ENCODE peak calls at places on chromosomes 12 and 14, in nine cellular contexts. P, T, Y, G, X, C, D, B and A are unnamed samples.

GRCh38 chr14:54975856-54976255 is 51.0 kb downstream of the WDHD1 start:
- DNase-seq in P (no peak), T (no peak), Y (no peak), G (peak), X (no peak), C (no peak), D (peak), B (no peak), A (no peak)

GRCh38 chr12:62963642-62964041 is 28.7 kb upstream of the PPM1H start:
- DNase-seq in P (no peak), T (no peak), Y (no peak), G (no peak), X (no peak), C (no peak), D (no peak), B (no peak), A (no peak)

GRCh38 chr12:44720265-44720664 is 155.8 kb downstream of the NELL2 start:
- DNase-seq in P (no peak), T (no peak), Y (no peak), G (no peak), X (no peak), C (no peak), D (no peak), B (no peak), A (no peak)

GRCh38 chr14:46215801-46216200 is 435.8 kb downstream of the RPL10L start:
- DNase-seq in P (no peak), T (no peak), Y (no peak), G (no peak), X (no peak), C (no peak), D (no peak), B (no peak), A (no peak)

GRCh38 chr12:27014859-27015729 is 910 bp upstream of the TM7SF3 start:
- DNase-seq in P (no peak), T (no peak), Y (no peak), G (no peak), X (no peak), C (no peak), D (no peak), B (no peak), A (no peak)

GRCh38 chr12:57069522-57069921 is 9.1 kb downstream of the NEMP1 start:
- DNase-seq in P (no peak), T (peak), Y (peak), G (peak), X (peak), C (no peak), D (peak), B (peak), A (peak)

GRCh38 chr12:62516932-62517331 is 50.3 kb downstream of the MON2 start:
- DNase-seq in P (no peak), T (no peak), Y (no peak), G (no peak), X (no peak), C (no peak), D (no peak), B (no peak), A (no peak)

GRCh38 chr12:90794212-90794611 is 160.8 kb downstream of the CCER1 start:
- DNase-seq in P (no peak), T (no peak), Y (no peak), G (no peak), X (no peak), C (no peak), D (no peak), B (no peak), A (no peak)

GRCh38 chr12:122999196-122999946 is 18.9 kb downstream of the ARL6IP4 start:
- DNase-seq in P (no peak), T (no peak), Y (no peak), G (no peak), X (no peak), C (no peak), D (no peak), B (no peak), A (no peak)

GRCh38 chr12:40515041-40515825 is 177.0 kb upstream of the CNTN1 start:
- DNase-seq in P (peak), T (no peak), Y (no peak), G (peak), X (no peak), C (no peak), D (peak), B (no peak), A (no peak)

GRCh38 chr14:101953151-101953550 is 11.2 kb upstream of the DYNC1H1 start:
- DNase-seq in P (peak), T (no peak), Y (no peak), G (no peak), X (no peak), C (peak), D (no peak), B (no peak), A (no peak)

GRCh38 chr12:121580959-121581680 is at the start of gene KDM2B:
- DNase-seq in P (no peak), T (peak), Y (no peak), G (peak), X (peak), C (no peak), D (peak), B (peak), A (peak)

GRCh38 chr12:4282892-4283511 is 9.4 kb downstream of the CCND2 start:
- DNase-seq in P (no peak), T (no peak), Y (no peak), G (no peak), X (no peak), C (no peak), D (no peak), B (no peak), A (no peak)

GRCh38 chr12:18966927-18967326 is 162.6 kb upstream of the PLEKHA5 start:
- DNase-seq in P (no peak), T (no peak), Y (no peak), G (no peak), X (no peak), C (no peak), D (no peak), B (no peak), A (no peak)

GRCh38 chr12:108101605-108102175 is 27.4 kb upstream of the WSCD2 start:
- DNase-seq in P (peak), T (no peak), Y (no peak), G (no peak), X (no peak), C (no peak), D (no peak), B (no peak), A (no peak)

GRCh38 chr12:130557876-130558770 is 158.0 kb downstream of the RIMBP2 start:
- DNase-seq in P (no peak), T (no peak), Y (no peak), G (no peak), X (no peak), C (no peak), D (no peak), B (no peak), A (no peak)

GRCh38 chr14:99383457-99384428 is 96.9 kb downstream of the SETD3 start:
- DNase-seq in P (no peak), T (no peak), Y (no peak), G (no peak), X (no peak), C (peak), D (no peak), B (no peak), A (no peak)

GRCh38 chr12:132324841-132325732 is 4.3 kb downstream of the GALNT9 start:
- DNase-seq in P (no peak), T (no peak), Y (no peak), G (no peak), X (no peak), C (no peak), D (no peak), B (no peak), A (no peak)

GRCh38 chr14:58215191-58215914 is 15.4 kb downstream of the ACTR10 start:
- DNase-seq in P (no peak), T (no peak), Y (no peak), G (no peak), X (no peak), C (no peak), D (no peak), B (no peak), A (no peak)

GRCh38 chr12:39503445-39503844 is 60.5 kb upstream of the KIF21A start:
- DNase-seq in P (no peak), T (no peak), Y (no peak), G (peak), X (no peak), C (no peak), D (peak), B (no peak), A (no peak)
- TF ChIP-seq CTCF in P (no peak), T (no peak), Y (no peak), G (peak), X (peak), C (no peak), D (peak), B (no peak), A (no peak)

DNA sequence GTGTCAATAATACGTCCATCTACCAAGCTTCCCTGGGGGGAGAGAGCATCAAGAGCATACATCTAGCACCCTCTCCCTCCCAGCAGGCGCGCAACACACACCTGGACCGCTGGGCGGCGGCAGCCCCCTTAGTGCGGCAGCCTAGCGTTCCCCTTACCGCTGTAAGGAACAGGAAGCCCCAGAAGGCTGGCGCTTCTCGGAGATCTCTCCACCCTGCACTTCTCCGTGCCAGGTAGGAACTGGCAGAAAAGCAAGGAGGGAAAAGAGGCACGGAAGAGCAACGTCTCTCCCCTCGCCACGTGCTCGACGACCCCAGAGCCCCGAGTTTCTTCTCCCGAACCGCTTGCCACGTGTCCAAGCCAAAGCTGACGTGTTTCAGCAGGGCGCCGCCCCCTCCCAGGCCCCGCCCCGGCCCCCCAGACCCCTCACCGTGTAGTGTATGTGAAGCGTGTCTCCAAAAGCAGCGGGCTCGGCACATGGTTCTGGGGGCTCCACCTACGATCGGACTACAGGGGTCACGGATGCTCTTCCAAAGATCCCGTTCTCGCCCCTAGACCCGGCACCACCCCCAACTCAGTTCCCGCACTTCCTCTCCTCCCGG is 575 bp downstream of the FKBP11 start:
- DNase-seq in P (peak), T (peak), Y (no peak), G (peak), X (peak), C (no peak), D (peak), B (peak), A (peak)
- TF ChIP-seq CTCF in P (peak), T (peak), Y (peak), G (peak), X (peak), C (no peak), D (peak), B (peak), A (peak)

GRCh38 chr14:67618617-67619063 is 1.1 kb upstream of the ARG2 start:
- DNase-seq in P (no peak), T (peak), Y (peak), G (peak), X (peak), C (no peak), D (peak), B (no peak), A (peak)
- TF ChIP-seq CTCF in P (peak), T (peak), Y (peak), G (peak), X (peak), C (no peak), D (peak), B (peak), A (peak)

GRCh38 chr12:20800160-20800559 is 10.3 kb upstream of the SLCO1B3 start:
- DNase-seq in P (no peak), T (no peak), Y (no peak), G (no peak), X (no peak), C (no peak), D (no peak), B (no peak), A (no peak)

GRCh38 chr12:20792971-20793370 is 17.5 kb upstream of the SLCO1B3 start:
- DNase-seq in P (no peak), T (no peak), Y (no peak), G (no peak), X (no peak), C (no peak), D (no peak), B (no peak), A (no peak)

GRCh38 chr12:20801035-20801434 is 9.5 kb upstream of the SLCO1B3 start:
- DNase-seq in P (no peak), T (no peak), Y (no peak), G (no peak), X (no peak), C (no peak), D (no peak), B (no peak), A (no peak)

DNA sequence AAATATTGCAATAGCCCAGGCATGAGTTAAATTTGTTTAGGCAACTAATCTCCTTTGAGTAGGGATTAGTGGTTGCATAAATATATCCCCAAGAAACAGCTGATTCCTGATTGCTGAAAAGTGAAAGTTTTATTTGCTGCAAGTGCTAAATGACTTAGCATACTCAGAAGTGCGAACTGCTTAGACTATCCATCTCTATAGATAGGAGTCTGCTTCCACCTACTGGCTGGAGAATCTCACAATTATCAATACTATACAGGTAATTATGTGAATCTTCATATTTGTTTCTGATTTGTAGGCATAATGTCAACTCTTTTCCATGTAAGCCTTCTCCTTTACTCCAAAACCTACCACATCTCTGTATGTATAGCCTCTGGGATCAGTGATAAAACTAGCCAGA is 11.9 kb upstream of the SLCO1B3 start:
- DNase-seq in P (no peak), T (no peak), Y (no peak), G (peak), X (peak), C (no peak), D (peak), B (no peak), A (no peak)
- TF ChIP-seq CTCF in P (no peak), T (no peak), Y (peak), G (peak), X (peak), C (no peak), D (peak), B (peak), A (peak)

GRCh38 chr14:75163677-75164076 is 12.7 kb downstream of the TMED10 start:
- DNase-seq in P (no peak), T (no peak), Y (no peak), G (no peak), X (no peak), C (no peak), D (no peak), B (no peak), A (no peak)

GRCh38 chr14:75164809-75165208 is 11.6 kb downstream of the TMED10 start:
- DNase-seq in P (no peak), T (no peak), Y (no peak), G (no peak), X (no peak), C (no peak), D (no peak), B (no peak), A (no peak)

GRCh38 chr14:75165586-75166391 is 10.6 kb downstream of the TMED10 start:
- DNase-seq in P (peak), T (no peak), Y (no peak), G (peak), X (no peak), C (no peak), D (peak), B (no peak), A (no peak)

GRCh38 chr14:75158843-75159614 is 17.4 kb downstream of the TMED10 start:
- DNase-seq in P (no peak), T (no peak), Y (no peak), G (no peak), X (no peak), C (no peak), D (peak), B (no peak), A (no peak)

DNA sequence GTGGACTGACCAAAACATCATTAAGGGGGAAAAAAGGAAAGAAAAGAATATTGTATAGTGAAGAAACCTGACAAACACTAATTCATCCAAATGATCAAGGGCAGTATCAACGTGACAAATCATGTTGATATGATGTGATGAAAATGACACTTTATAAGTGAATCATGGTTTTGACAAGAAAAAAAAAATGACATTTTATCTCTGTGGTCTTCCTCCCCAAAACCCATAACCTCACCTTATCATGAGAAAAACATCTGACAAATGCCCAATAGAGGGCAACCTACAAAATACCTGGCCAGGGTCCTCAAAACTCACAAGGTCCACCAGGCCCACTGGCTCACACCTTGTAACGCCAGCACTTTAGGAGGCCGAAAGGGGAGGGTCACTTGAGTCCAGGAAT is 13.8 kb downstream of the TMED10 start:
- DNase-seq in P (no peak), T (no peak), Y (no peak), G (no peak), X (no peak), C (no peak), D (no peak), B (no peak), A (no peak)
- TF ChIP-seq CTCF in P (no peak), T (no peak), Y (no peak), G (no peak), X (no peak), C (no peak), D (no peak), B (no peak), A (no peak)

GRCh38 chr12:69834566-69834965 is 9.5 kb downstream of the MYRFL start:
- DNase-seq in P (no peak), T (no peak), Y (no peak), G (no peak), X (no peak), C (no peak), D (no peak), B (no peak), A (no peak)

GRCh38 chr12:69834147-69834546 is 9.1 kb downstream of the MYRFL start:
- DNase-seq in P (no peak), T (no peak), Y (no peak), G (no peak), X (no peak), C (no peak), D (no peak), B (no peak), A (no peak)

GRCh38 chr12:69824028-69824427 is 999 bp upstream of the MYRFL start:
- DNase-seq in P (no peak), T (no peak), Y (no peak), G (no peak), X (no peak), C (no peak), D (no peak), B (no peak), A (no peak)

GRCh38 chr12:69824956-69825355 is at the start of gene MYRFL:
- DNase-seq in P (no peak), T (no peak), Y (no peak), G (no peak), X (no peak), C (no peak), D (no peak), B (no peak), A (no peak)

GRCh38 chr12:69828897-69829296 is 3.9 kb downstream of the MYRFL start:
- DNase-seq in P (no peak), T (no peak), Y (no peak), G (no peak), X (no peak), C (no peak), D (no peak), B (no peak), A (no peak)
- TF ChIP-seq CTCF in P (no peak), T (no peak), Y (no peak), G (no peak), X (no peak), C (no peak), D (no peak), B (no peak), A (no peak)

GRCh38 chr14:74478996-74479635 is 14.0 kb downstream of the NPC2 start:
- DNase-seq in P (no peak), T (peak), Y (no peak), G (no peak), X (peak), C (peak), D (peak), B (no peak), A (peak)
- TF ChIP-seq CTCF in P (peak), T (peak), Y (peak), G (peak), X (peak), C (no peak), D (peak), B (peak), A (peak)